ENCODE peak calls at places on chromosomes 16 and 17, in six cellular contexts. P is IMR-90, K is tibial artery, T is neural crest cell, B is endothelial cell of umbilical vein, L is HFFc6. W is an unnamed sample.

GRCh38 chr17:49723423-49723822 is 15.7 kb upstream of the SLC35B1 start:
- DNase-seq in K (peak), P (no peak), B (no peak), T (no peak), L (no peak), W (no peak)

GRCh38 chr17:81271226-81271625 is 23.9 kb downstream of the SLC38A10 start:
- DNase-seq in P (no peak), K (no peak), B (no peak), T (no peak), L (no peak), W (no peak)

GRCh38 chr16:4273858-4274291 is 1.1 kb upstream of the TFAP4 start:
- DNase-seq in T (peak), K (peak), L (peak), P (peak), B (peak), W (peak)

GRCh38 chr16:9518054-9518453 is 426.6 kb downstream of the HAPSTR1 start:
- DNase-seq in L (no peak), B (no peak), T (no peak), K (peak), P (no peak), W (no peak)

GRCh38 chr17:61862105-61862574 is 1.2 kb downstream of the BRIP1 start:
- DNase-seq in K (no peak), L (no peak), B (peak), T (no peak), P (peak), W (no peak)

GRCh38 chr16:85448557-85449194 is 164.4 kb upstream of the GSE1 start:
- DNase-seq in L (no peak), T (no peak), K (no peak), B (no peak), P (no peak), W (peak)

GRCh38 chr17:28698253-28698941 is 13.3 kb downstream of the PROCA1 start:
- DNase-seq in K (no peak), L (no peak), B (no peak), P (no peak), T (no peak), W (no peak)

GRCh38 chr17:42387663-42388380 is 420 bp downstream of the STAT3 start:
- DNase-seq in K (peak), B (peak), T (peak), P (no peak), L (no peak), W (peak)

GRCh38 chr16:70788668-70789161 is 12.2 kb downstream of the VAC14 start:
- DNase-seq in L (no peak), P (peak), K (no peak), T (no peak), B (no peak), W (no peak)

GRCh38 chr17:36525113-36525512 is 9.6 kb downstream of the MYO19 start:
- DNase-seq in K (no peak), T (no peak), B (no peak), L (no peak), P (peak), W (no peak)

GRCh38 chr17:4175921-4176802 is 33.2 kb downstream of the CYB5D2 start:
- DNase-seq in B (no peak), P (peak), T (no peak), L (peak), K (no peak), W (peak)

GRCh38 chr17:38796451-38796850 is 2.9 kb downstream of the PIP4K2B start:
- DNase-seq in L (no peak), T (no peak), P (no peak), B (no peak), K (no peak), W (no peak)

GRCh38 chr17:71334041-71334781 is 786.6 kb upstream of the SOX9 start:
- DNase-seq in K (no peak), T (no peak), L (no peak), P (peak), B (no peak), W (no peak)

GRCh38 chr17:7204828-7205461 is 14.7 kb downstream of the DLG4 start:
- DNase-seq in L (no peak), T (peak), P (peak), B (peak), K (peak), W (peak)

GRCh38 chr17:80036715-80037477 is 454 bp downstream of the CCDC40 start:
- DNase-seq in K (no peak), B (peak), P (no peak), T (peak), L (peak), W (peak)

GRCh38 chr16:57372372-57373116 is at the start of gene CX3CL1:
- DNase-seq in T (peak), K (peak), L (peak), P (peak), B (peak), W (no peak)

GRCh38 chr17:8187517-8188407 is 2.2 kb downstream of the BORCS6 start:
- DNase-seq in L (peak), B (peak), P (peak), K (peak), T (peak), W (peak)

DNA sequence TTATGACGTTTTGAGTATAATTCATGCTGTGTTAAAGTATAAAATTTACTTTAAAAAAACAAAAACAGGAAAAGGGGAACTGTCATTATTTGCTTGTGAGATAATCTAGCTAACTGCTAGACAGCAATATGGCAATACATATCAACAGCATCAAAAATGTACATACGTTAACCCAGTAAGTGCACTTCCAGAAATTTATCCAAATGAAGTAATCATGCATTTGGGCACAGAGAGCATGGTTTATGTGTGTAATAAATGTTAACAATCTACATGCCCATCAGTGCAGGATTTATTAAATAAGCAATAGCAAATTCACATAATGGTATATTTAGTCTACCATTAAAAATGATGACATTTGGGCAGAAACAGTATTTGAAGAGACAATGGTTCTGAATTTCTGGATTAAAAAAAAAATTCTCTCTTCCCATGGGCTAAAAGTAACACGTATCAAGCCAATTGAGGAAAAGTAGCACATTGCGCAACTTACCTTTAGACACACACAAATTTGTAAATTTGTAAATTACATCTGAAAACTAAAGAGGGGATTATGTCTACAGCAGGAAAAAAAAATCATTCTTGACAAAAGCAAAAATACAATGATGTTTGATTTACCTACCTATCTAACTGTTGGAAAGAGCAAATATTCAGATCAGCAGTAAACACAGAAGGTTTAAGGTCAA is 80.3 kb downstream of the CACNG1 start:
- DNase-seq in P (no peak), B (no peak), K (no peak), T (no peak), L (no peak), W (no peak)
- TF ChIP-seq CTCF in P (no peak), B (no peak), K (no peak), T (no peak), L (no peak), W (no peak)

GRCh38 chr16:27230562-27230991 is 27.3 kb downstream of the KDM8 start:
- DNase-seq in P (no peak), L (no peak), K (no peak), B (no peak), T (no peak), W (peak)
- TF ChIP-seq CTCF in P (no peak), L (peak), K (no peak), B (no peak), T (no peak), W (no peak)

GRCh38 chr16:64132686-64133085 is 989.2 kb downstream of the CDH11 start:
- DNase-seq in B (no peak), K (no peak), L (no peak), P (no peak), T (no peak), W (no peak)
- TF ChIP-seq CTCF in B (no peak), K (no peak), L (no peak), P (no peak), T (no peak), W (no peak)

GRCh38 chr16:1208239-1208830 is 16.7 kb downstream of the TPSG1 start:
- DNase-seq in P (no peak), L (no peak), B (no peak), K (no peak), T (no peak), W (peak)

GRCh38 chr16:1206786-1207185 is 18.3 kb downstream of the TPSG1 start:
- DNase-seq in B (no peak), T (no peak), L (no peak), P (no peak), K (no peak), W (no peak)

GRCh38 chr16:1204941-1205340 is 20.1 kb downstream of the TPSG1 start:
- DNase-seq in P (no peak), L (no peak), K (no peak), B (no peak), T (no peak), W (no peak)

GRCh38 chr16:1209081-1209480 is 16.0 kb downstream of the TPSG1 start:
- DNase-seq in K (no peak), P (no peak), B (no peak), T (no peak), L (no peak), W (no peak)

DNA sequence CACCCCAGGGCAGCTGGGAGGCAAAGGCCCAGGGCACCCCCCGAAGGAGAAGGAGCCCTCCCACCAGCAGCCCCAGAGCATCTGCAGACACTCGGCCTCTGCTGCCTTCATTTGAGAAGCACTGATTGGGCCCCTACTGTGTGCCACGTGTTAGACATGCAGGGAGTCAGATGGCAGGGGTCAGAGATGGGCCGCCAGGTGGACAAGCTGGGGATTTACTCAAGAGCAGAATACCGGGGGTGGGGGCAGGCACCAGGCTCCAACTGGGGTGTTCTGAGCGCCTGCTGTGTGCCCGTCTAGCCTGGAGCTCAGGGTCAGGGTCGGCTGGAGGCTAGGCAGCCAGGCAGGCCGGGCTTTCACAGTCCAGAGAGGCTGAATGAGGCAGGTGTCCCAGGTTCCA is 18.7 kb downstream of the TPSG1 start:
- DNase-seq in B (no peak), T (no peak), P (no peak), L (no peak), K (no peak), W (no peak)
- TF ChIP-seq CTCF in B (no peak), T (no peak), P (no peak), L (no peak), K (no peak), W (no peak)

GRCh38 chr16:47928008-47928407 is 227.8 kb downstream of the ABCC12 start:
- DNase-seq in B (no peak), L (no peak), T (no peak), K (no peak), P (no peak), W (peak)
- TF ChIP-seq CTCF in B (no peak), L (peak), T (no peak), K (no peak), P (no peak), W (no peak)

GRCh38 chr16:62276632-62277031 is 240.4 kb upstream of the CDH8 start:
- DNase-seq in B (no peak), P (no peak), K (no peak), T (no peak), L (no peak), W (no peak)

GRCh38 chr16:62277942-62278341 is 241.7 kb upstream of the CDH8 start:
- DNase-seq in T (no peak), K (no peak), P (no peak), L (no peak), B (no peak), W (no peak)

GRCh38 chr16:62280556-62280955 is 244.3 kb upstream of the CDH8 start:
- DNase-seq in T (no peak), P (no peak), L (no peak), K (no peak), B (no peak), W (no peak)
- TF ChIP-seq CTCF in T (no peak), P (no peak), L (no peak), K (no peak), B (no peak), W (no peak)

DNA sequence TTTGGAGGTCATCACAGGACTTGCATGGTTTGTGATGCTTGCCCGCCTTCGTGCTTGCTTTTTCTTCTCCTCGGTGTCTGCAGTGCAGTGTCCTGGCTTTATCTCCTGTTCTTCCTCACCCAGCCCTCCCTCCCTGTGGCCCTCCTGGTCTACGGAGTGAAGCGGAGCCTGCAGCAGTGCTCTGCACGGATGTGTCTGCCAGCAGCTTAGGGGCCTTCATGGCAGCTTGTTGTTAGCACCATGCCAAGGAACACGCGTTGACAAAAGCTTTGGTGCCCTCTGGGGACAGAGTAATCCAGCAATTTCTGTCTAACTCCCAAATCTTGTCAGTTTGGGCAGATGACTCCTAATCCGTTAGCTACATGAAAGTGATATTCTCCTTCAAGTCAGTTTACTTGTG is 9.9 kb downstream of the DHODH start:
- DNase-seq in T (no peak), P (no peak), B (no peak), K (no peak), L (no peak), W (no peak)
- TF ChIP-seq CTCF in T (no peak), P (no peak), B (no peak), K (no peak), L (no peak), W (no peak)

GRCh38 chr17:45144199-45145034 is 3.9 kb upstream of the HEXIM1 start:
- DNase-seq in P (no peak), K (peak), T (no peak), L (no peak), B (no peak), W (peak)
- TF ChIP-seq CTCF in P (no peak), K (no peak), T (no peak), L (no peak), B (no peak), W (no peak)

DNA sequence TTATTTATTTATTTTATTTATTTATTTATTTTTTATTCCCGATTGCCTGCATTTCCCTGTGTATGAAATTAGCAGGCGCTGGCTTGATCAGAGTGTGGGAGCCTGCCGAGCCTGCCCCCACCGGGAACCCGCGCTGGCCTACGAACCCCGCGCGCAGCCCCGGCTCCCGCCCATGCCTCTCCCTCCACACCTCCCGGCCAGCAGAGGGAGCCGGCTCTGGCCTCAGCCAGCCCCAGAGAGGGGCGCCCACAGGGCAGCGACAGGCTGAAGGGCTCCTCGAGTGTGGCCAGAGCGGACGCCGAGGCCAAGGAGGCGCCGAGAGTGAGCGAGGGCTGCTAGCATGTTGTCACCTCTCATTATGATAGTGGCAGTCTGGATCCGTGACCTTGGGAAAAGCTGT is 13.0 kb upstream of the RBL2 start:
- DNase-seq in B (no peak), T (no peak), L (no peak), K (no peak), P (no peak), W (no peak)
- TF ChIP-seq CTCF in B (no peak), T (no peak), L (peak), K (no peak), P (no peak), W (no peak)